ENCODE peak calls at places on chromosomes 16 and 17, in seven cellular contexts. One of them, this sample, is unnamed.

GRCh38 chr17:55284001-55284884 is 19.5 kb downstream of the HLF start:
- DNase-seq in retinal pigment epithelial cell: no peak
- DNase-seq in ascending aorta: no peak
- DNase-seq in foreskin fibroblast: no peak
- DNase-seq in fibroblast of the aortic adventitia: no peak
- DNase-seq in body of pancreas: no peak
- DNase-seq in fibroblast of lung: no peak
- DNase-seq in this sample: no peak

GRCh38 chr17:82964851-82965341 is 114.5 kb upstream of the METRNL start:
- DNase-seq in retinal pigment epithelial cell: no peak
- DNase-seq in ascending aorta: no peak
- DNase-seq in foreskin fibroblast: no peak
- DNase-seq in fibroblast of the aortic adventitia: no peak
- DNase-seq in body of pancreas: no peak
- DNase-seq in fibroblast of lung: no peak
- DNase-seq in this sample: no peak

GRCh38 chr16:30904114-30904780 is 7.8 kb downstream of the CTF1 start:
- DNase-seq in retinal pigment epithelial cell: no peak
- DNase-seq in ascending aorta: no peak
- DNase-seq in foreskin fibroblast: no peak
- DNase-seq in fibroblast of the aortic adventitia: no peak
- DNase-seq in body of pancreas: no peak
- DNase-seq in fibroblast of lung: no peak
- DNase-seq in this sample: no peak

GRCh38 chr17:58985265-58985810 is 121.3 kb downstream of the TRIM37 start:
- DNase-seq in retinal pigment epithelial cell: no peak
- DNase-seq in ascending aorta: no peak
- DNase-seq in foreskin fibroblast: no peak
- DNase-seq in fibroblast of the aortic adventitia: no peak
- DNase-seq in body of pancreas: no peak
- DNase-seq in fibroblast of lung: no peak
- DNase-seq in this sample: no peak

GRCh38 chr17:7836596-7837374 is 2.8 kb downstream of the KDM6B start:
- DNase-seq in retinal pigment epithelial cell: peak
- DNase-seq in ascending aorta: peak
- DNase-seq in foreskin fibroblast: peak
- DNase-seq in fibroblast of the aortic adventitia: peak
- DNase-seq in body of pancreas: peak
- DNase-seq in fibroblast of lung: peak
- DNase-seq in this sample: no peak

GRCh38 chr16:29868396-29868795 is 5.4 kb upstream of the CDIPT start:
- DNase-seq in retinal pigment epithelial cell: no peak
- DNase-seq in ascending aorta: no peak
- DNase-seq in foreskin fibroblast: no peak
- DNase-seq in fibroblast of the aortic adventitia: no peak
- DNase-seq in body of pancreas: no peak
- DNase-seq in fibroblast of lung: no peak
- DNase-seq in this sample: no peak

GRCh38 chr16:30032083-30032819 is 1.2 kb upstream of the TLCD3B start:
- DNase-seq in retinal pigment epithelial cell: no peak
- DNase-seq in ascending aorta: no peak
- DNase-seq in foreskin fibroblast: peak
- DNase-seq in fibroblast of the aortic adventitia: peak
- DNase-seq in body of pancreas: peak
- DNase-seq in fibroblast of lung: peak
- DNase-seq in this sample: no peak

GRCh38 chr16:80824623-80825364 is 20.4 kb upstream of the CDYL2 start:
- DNase-seq in retinal pigment epithelial cell: peak
- DNase-seq in ascending aorta: no peak
- DNase-seq in foreskin fibroblast: peak
- DNase-seq in fibroblast of the aortic adventitia: peak
- DNase-seq in body of pancreas: peak
- DNase-seq in fibroblast of lung: peak
- DNase-seq in this sample: peak

GRCh38 chr17:9109933-9110332 is 88.6 kb downstream of the NTN1 start:
- DNase-seq in retinal pigment epithelial cell: no peak
- DNase-seq in ascending aorta: no peak
- DNase-seq in foreskin fibroblast: no peak
- DNase-seq in fibroblast of the aortic adventitia: no peak
- DNase-seq in body of pancreas: no peak
- DNase-seq in fibroblast of lung: no peak
- DNase-seq in this sample: no peak

GRCh38 chr16:55035037-55035436 is 104.4 kb downstream of the IRX5 start:
- DNase-seq in retinal pigment epithelial cell: no peak
- DNase-seq in ascending aorta: peak
- DNase-seq in foreskin fibroblast: no peak
- DNase-seq in fibroblast of the aortic adventitia: peak
- DNase-seq in body of pancreas: peak
- DNase-seq in fibroblast of lung: no peak
- DNase-seq in this sample: no peak

GRCh38 chr17:59748591-59748990 is 41.1 kb downstream of the VMP1 start:
- DNase-seq in retinal pigment epithelial cell: no peak
- DNase-seq in ascending aorta: no peak
- DNase-seq in foreskin fibroblast: no peak
- DNase-seq in fibroblast of the aortic adventitia: no peak
- DNase-seq in body of pancreas: no peak
- DNase-seq in fibroblast of lung: no peak
- DNase-seq in this sample: no peak

GRCh38 chr16:89722392-89723278 is 1.3 kb downstream of the ZNF276 start:
- DNase-seq in retinal pigment epithelial cell: no peak
- DNase-seq in ascending aorta: peak
- DNase-seq in foreskin fibroblast: peak
- DNase-seq in fibroblast of the aortic adventitia: peak
- DNase-seq in body of pancreas: peak
- DNase-seq in fibroblast of lung: peak
- DNase-seq in this sample: no peak

DNA sequence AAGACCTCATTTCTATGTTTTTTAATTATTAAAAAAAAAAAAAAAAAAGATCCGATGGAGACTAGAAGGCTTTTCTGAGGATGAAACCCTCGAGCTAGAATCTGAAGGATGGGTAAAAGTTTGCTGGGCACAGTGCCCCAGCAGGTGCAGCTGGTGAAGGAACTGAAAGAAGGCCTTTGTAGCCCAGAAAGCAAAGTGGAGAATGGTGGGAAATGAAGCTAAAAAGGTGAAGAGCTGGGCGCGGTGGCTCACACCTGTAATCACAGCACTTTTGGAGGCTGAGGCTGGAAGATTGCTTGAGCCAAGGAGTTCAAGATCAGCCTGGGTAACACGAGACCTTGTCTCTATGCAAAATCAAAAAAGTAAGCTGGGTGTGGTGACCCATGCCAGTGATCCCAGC is 50.3 kb upstream of the SEC14L1 start:
- DNase-seq in retinal pigment epithelial cell: no peak
- DNase-seq in ascending aorta: no peak
- DNase-seq in foreskin fibroblast: no peak
- DNase-seq in fibroblast of the aortic adventitia: no peak
- DNase-seq in body of pancreas: no peak
- DNase-seq in fibroblast of lung: no peak
- DNase-seq in this sample: no peak
- H3K4me3 ChIP-seq in retinal pigment epithelial cell: no peak
- H3K4me3 ChIP-seq in ascending aorta: no peak
- H3K4me3 ChIP-seq in foreskin fibroblast: no peak
- H3K4me3 ChIP-seq in fibroblast of the aortic adventitia: no peak
- H3K4me3 ChIP-seq in body of pancreas: no peak
- H3K4me3 ChIP-seq in fibroblast of lung: no peak
- H3K4me3 ChIP-seq in this sample: no peak

GRCh38 chr17:60888812-60889709 is 211.4 kb downstream of the BCAS3 start:
- DNase-seq in retinal pigment epithelial cell: no peak
- DNase-seq in ascending aorta: no peak
- DNase-seq in foreskin fibroblast: peak
- DNase-seq in fibroblast of the aortic adventitia: peak
- DNase-seq in body of pancreas: no peak
- DNase-seq in fibroblast of lung: peak
- DNase-seq in this sample: no peak
- TF ChIP-seq CTCF in retinal pigment epithelial cell: no peak
- TF ChIP-seq CTCF in ascending aorta: no peak
- TF ChIP-seq CTCF in foreskin fibroblast: no peak
- TF ChIP-seq CTCF in fibroblast of the aortic adventitia: no peak
- TF ChIP-seq CTCF in body of pancreas: no peak
- TF ChIP-seq CTCF in fibroblast of lung: no peak
- TF ChIP-seq CTCF in this sample: no peak

GRCh38 chr17:39196191-39196819 is 1.2 kb downstream of the CACNB1 start:
- DNase-seq in retinal pigment epithelial cell: no peak
- DNase-seq in ascending aorta: no peak
- DNase-seq in foreskin fibroblast: no peak
- DNase-seq in fibroblast of the aortic adventitia: no peak
- DNase-seq in body of pancreas: no peak
- DNase-seq in fibroblast of lung: no peak
- DNase-seq in this sample: no peak
- H3K4me3 ChIP-seq in retinal pigment epithelial cell: peak
- H3K4me3 ChIP-seq in ascending aorta: peak
- H3K4me3 ChIP-seq in foreskin fibroblast: peak
- H3K4me3 ChIP-seq in fibroblast of the aortic adventitia: peak
- H3K4me3 ChIP-seq in body of pancreas: no peak
- H3K4me3 ChIP-seq in fibroblast of lung: peak
- H3K4me3 ChIP-seq in this sample: peak

GRCh38 chr16:661184-661821 is 6.6 kb upstream of the RHOT2 start:
- DNase-seq in retinal pigment epithelial cell: no peak
- DNase-seq in ascending aorta: no peak
- DNase-seq in foreskin fibroblast: no peak
- DNase-seq in fibroblast of the aortic adventitia: no peak
- DNase-seq in body of pancreas: no peak
- DNase-seq in fibroblast of lung: no peak
- DNase-seq in this sample: no peak
- TF ChIP-seq CTCF in retinal pigment epithelial cell: no peak
- TF ChIP-seq CTCF in ascending aorta: no peak
- TF ChIP-seq CTCF in foreskin fibroblast: no peak
- TF ChIP-seq CTCF in fibroblast of the aortic adventitia: no peak
- TF ChIP-seq CTCF in body of pancreas: no peak
- TF ChIP-seq CTCF in fibroblast of lung: no peak
- TF ChIP-seq CTCF in this sample: no peak

DNA sequence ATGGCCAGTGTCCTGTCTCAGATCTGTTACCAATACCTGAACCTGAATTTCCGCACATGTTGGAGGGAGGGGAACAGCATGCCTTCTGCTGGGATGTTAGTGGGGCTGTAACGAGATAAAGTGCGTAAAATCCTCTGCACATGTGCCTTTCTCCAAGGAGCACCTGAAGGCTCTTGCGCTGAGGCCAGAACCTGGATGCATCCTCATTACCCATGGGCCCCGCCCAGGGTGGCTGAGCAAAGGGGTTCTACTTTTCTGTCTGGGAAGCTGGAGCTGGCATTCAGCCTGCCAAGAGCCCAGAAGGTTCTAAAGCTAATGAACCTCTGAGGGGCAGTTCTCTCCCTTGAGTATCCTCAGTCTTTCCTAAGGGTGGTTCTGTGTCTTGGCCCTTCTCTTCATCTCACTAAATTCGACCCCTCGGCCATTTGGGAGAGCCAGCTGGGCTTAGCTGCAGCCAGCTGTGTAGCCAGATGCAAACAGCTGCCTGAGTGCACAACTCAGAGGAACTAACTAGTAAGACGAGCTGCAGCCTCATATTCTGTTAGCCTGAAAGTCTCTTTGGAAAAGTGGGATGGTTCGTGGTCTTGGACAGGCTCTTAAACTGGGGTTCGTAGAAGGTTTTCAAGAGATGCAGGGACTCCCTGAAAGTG is 2.5 kb downstream of the ITGA3 start:
- DNase-seq in retinal pigment epithelial cell: no peak
- DNase-seq in ascending aorta: no peak
- DNase-seq in foreskin fibroblast: peak
- DNase-seq in fibroblast of the aortic adventitia: no peak
- DNase-seq in body of pancreas: peak
- DNase-seq in fibroblast of lung: no peak
- DNase-seq in this sample: no peak
- H3K4me3 ChIP-seq in retinal pigment epithelial cell: peak
- H3K4me3 ChIP-seq in ascending aorta: peak
- H3K4me3 ChIP-seq in foreskin fibroblast: no peak
- H3K4me3 ChIP-seq in fibroblast of the aortic adventitia: no peak
- H3K4me3 ChIP-seq in body of pancreas: no peak
- H3K4me3 ChIP-seq in fibroblast of lung: peak
- H3K4me3 ChIP-seq in this sample: peak

This sample was measured in BJ.